ENCODE peak calls at places on chromosomes 4 and X, in eight cellular contexts. H, N, Y, K, U, E, R and G are unnamed samples.

GRCh38 chr4:5165419-5166369 is 114.4 kb downstream of the STK32B start:
- DNase-seq in H (no peak), N (no peak), Y (no peak), K (peak; percentile 42), U (no peak), E (no peak), R (no peak), G (no peak)

GRCh38 chrX:145003443-145003842 is 243.9 kb upstream of the SPANXN1 start:
- DNase-seq in H (no peak), N (no peak), Y (no peak), K (no peak), U (no peak), E (no peak), R (no peak), G (no peak)

GRCh38 chr4:80926446-80926845 is 104.1 kb upstream of the BMP3 start:
- DNase-seq in H (no peak), N (no peak), Y (no peak), K (no peak), U (no peak), E (no peak), R (no peak), G (no peak)

GRCh38 chrX:112066813-112067212 is 15.8 kb downstream of the TRPC5 start:
- DNase-seq in H (no peak), N (no peak), Y (no peak), K (no peak), U (no peak), E (no peak), R (no peak), G (no peak)

GRCh38 chr4:13530823-13531608 is 13.3 kb downstream of the NKX3-2 start:
- DNase-seq in H (no peak), N (peak; percentile 64), Y (no peak), K (no peak), U (no peak), E (peak; percentile 78), R (no peak), G (peak; percentile 73)

GRCh38 chrX:132491191-132491590 is 2.4 kb upstream of the MBNL3 start:
- DNase-seq in H (no peak), N (no peak), Y (no peak), K (no peak), U (no peak), E (peak; percentile 90), R (peak; percentile 88), G (no peak)

GRCh38 chrX:56385336-56385735 is 153.2 kb downstream of the KLF8 start:
- DNase-seq in H (no peak), N (no peak), Y (no peak), K (no peak), U (no peak), E (no peak), R (no peak), G (no peak)

GRCh38 chr4:164931551-164932324 is 45.7 kb downstream of the TRIM61 start:
- DNase-seq in H (no peak), N (no peak), Y (no peak), K (no peak), U (no peak), E (no peak), R (no peak), G (no peak)

GRCh38 chr4:39814403-39815185 is 116.7 kb downstream of the UBE2K start:
- DNase-seq in H (no peak), N (no peak), Y (peak; percentile 28), K (no peak), U (peak; percentile 50), E (peak; percentile 20), R (peak; percentile 43), G (no peak)

GRCh38 chrX:1323315-1323714 is 13.3 kb upstream of the IL3RA start:
- DNase-seq in H (peak; percentile 54), N (peak; percentile 54), Y (peak; percentile 76), K (peak; percentile 72), U (peak; percentile 65), E (peak; percentile 84), R (peak; percentile 51), G (peak; percentile 78)

GRCh38 chr4:110130578-110131358 is 67.6 kb downstream of the ELOVL6 start:
- DNase-seq in H (no peak), N (no peak), Y (no peak), K (no peak), U (no peak), E (no peak), R (no peak), G (no peak)

GRCh38 chrX:77785400-77785745 is 643 bp downstream of the ATRX start:
- DNase-seq in H (no peak), N (peak; percentile 44), Y (peak; percentile 28), K (no peak), U (no peak), E (peak; percentile 38), R (no peak), G (peak; percentile 10)

DNA sequence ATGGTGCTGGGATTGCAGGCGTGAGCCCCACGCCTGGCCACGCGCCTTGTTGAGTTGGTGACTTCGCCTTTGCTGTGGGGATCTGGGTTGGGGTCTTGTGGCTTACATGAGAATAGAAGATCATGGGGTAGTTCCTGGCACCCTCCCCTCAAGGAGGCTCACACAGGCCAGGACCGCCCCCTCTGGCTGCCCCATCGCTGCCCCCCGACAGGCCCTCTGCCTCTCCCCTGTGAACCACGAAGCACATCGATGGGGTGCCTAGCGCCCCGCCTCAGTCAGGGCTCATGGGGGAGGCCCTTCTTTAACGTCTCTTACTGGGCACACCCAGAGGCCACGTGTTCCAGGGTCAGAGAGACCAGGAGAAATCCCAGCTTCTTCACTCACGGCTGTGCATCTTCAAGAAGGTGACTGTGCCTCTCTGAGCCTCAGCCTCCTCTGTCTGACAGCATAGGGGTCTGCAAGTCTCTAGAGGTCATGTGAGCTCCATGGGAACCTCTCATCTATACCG is 23.6 kb upstream of the SPON2 start:
- DNase-seq in H (no peak), N (no peak), Y (no peak), K (no peak), U (no peak), E (peak; percentile 10), R (no peak), G (peak; percentile 5)
- TF ChIP-seq MAX in H (no peak), N (no peak), Y (no peak), K (no peak), U (no peak), E (no peak), R (no peak), G (no peak)

GRCh38 chr4:6942238-6942800 is 32.7 kb downstream of the TBC1D14 start:
- DNase-seq in H (no peak), N (peak; percentile 73), Y (peak; percentile 29), K (peak; percentile 79), U (peak; percentile 32), E (peak; percentile 94), R (no peak), G (no peak)
- TF ChIP-seq MAX in H (no peak), N (no peak), Y (no peak), K (no peak), U (no peak), E (peak; percentile 54), R (no peak), G (no peak)

GRCh38 chr4:156545003-156545785 is 426.4 kb downstream of the PDGFC start:
- DNase-seq in H (no peak), N (no peak), Y (no peak), K (peak; percentile 17), U (no peak), E (peak; percentile 2), R (no peak), G (no peak)

GRCh38 chr4:156547891-156548290 is 423.7 kb downstream of the PDGFC start:
- DNase-seq in H (no peak), N (no peak), Y (no peak), K (no peak), U (no peak), E (no peak), R (no peak), G (no peak)

DNA sequence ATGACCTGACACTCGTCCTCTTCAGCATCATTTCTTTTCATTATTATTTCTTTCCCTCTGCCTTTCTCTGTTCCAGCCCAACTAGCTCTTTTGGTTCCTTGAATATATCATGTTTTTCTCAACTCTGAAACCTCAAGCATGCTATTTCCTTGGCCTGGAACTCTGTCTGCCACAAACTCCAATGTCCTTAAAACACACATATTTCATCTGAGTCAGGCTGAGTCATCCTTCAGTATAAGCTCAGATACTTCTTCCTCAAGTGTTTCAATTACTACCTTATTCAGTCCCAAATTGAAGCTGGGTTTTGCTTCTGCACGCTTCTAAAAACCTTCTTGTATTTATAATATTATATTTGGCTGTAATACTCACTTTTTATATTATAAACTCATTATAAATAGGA is 424.2 kb downstream of the PDGFC start:
- DNase-seq in H (no peak), N (no peak), Y (no peak), K (peak; percentile 68), U (no peak), E (peak; percentile 29), R (no peak), G (no peak)
- TF ChIP-seq MAX in H (no peak), N (no peak), Y (no peak), K (no peak), U (no peak), E (no peak), R (no peak), G (no peak)

GRCh38 chr4:135718019-135718418 is 1516.4 kb upstream of the PABPC4L start:
- DNase-seq in H (no peak), N (no peak), Y (no peak), K (no peak), U (peak; percentile 8), E (no peak), R (no peak), G (no peak)
- TF ChIP-seq MAX in H (no peak), N (no peak), Y (no peak), K (no peak), U (no peak), E (no peak), R (no peak), G (no peak)

GRCh38 chrX:30992381-30992904 is 79.4 kb downstream of the FTHL17 start:
- DNase-seq in H (no peak), N (no peak), Y (no peak), K (peak; percentile 1), U (no peak), E (no peak), R (peak; percentile 93), G (no peak)
- TF ChIP-seq MAX in H (no peak), N (no peak), Y (no peak), K (no peak), U (no peak), E (no peak), R (no peak), G (no peak)

DNA sequence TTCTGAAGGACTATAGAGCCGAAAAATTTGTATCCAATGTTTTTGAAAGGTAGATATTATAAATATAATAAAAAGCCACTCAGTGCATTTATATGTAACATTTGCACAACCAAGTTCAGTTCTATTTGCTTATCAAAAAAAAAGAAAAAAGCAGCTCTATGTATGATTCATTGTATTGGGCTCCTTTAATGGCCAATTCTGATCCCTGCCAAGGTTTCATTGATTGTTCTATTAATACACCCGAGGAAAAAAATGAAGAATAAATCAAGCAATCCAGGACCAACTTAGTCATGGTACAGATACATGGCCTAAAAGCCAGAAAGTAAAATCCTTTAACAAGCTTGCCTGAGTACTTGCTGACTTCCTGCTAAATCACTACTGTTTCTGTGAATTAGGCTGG is 77.6 kb upstream of the PCDH7 start:
- DNase-seq in H (no peak), N (no peak), Y (no peak), K (no peak), U (peak; percentile 18), E (no peak), R (no peak), G (no peak)
- TF ChIP-seq MAX in H (no peak), N (no peak), Y (no peak), K (no peak), U (no peak), E (no peak), R (no peak), G (no peak)

DNA sequence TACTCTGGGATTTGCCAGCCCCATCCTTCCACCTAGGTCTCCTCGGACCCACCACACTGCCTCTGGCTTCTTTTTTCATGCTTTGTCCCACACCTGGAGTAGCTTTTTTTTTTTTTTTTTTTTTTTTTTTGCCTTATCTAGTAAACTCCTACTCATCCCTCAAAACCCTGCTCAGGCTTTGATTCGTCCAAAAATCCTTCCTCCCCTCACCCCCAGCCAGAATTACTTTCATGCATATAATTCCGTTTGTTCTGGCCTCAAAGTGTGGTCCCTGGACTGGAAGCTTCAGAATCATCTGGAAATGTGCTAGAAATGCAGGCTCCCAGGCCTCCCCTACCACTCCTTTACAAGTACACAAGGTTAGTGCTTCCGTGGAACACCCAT is 320.1 kb downstream of the PTTG2 start:
- DNase-seq in H (no peak), N (no peak), Y (no peak), K (no peak), U (no peak), E (no peak), R (no peak), G (no peak)
- TF ChIP-seq MAX in H (no peak), N (no peak), Y (no peak), K (no peak), U (no peak), E (no peak), R (no peak), G (no peak)